ENCODE peak calls at places on chromosomes 5 and 9, in six cellular contexts. C, A, S, E, U and D are unnamed samples.

GRCh38 chr5:133404724-133405123 is 207.6 kb downstream of the FSTL4 start:
- DNase-seq in C (no peak), E (no peak), U (no peak), A (peak), S (no peak), D (no peak)

GRCh38 chr5:37933586-37933985 is 93.7 kb upstream of the GDNF start:
- DNase-seq in A (no peak), U (no peak), C (no peak), S (no peak), E (no peak), D (no peak)

GRCh38 chr5:33312631-33313030 is 128.1 kb upstream of the TARS1 start:
- DNase-seq in E (no peak), S (peak), U (no peak), A (no peak), C (no peak), D (no peak)

GRCh38 chr5:39519566-39520231 is 94.9 kb upstream of the DAB2 start:
- DNase-seq in S (peak), A (no peak), C (no peak), E (no peak), U (no peak), D (no peak)

GRCh38 chr5:154406231-154406630 is 39.6 kb upstream of the SAP30L start:
- DNase-seq in C (no peak), U (no peak), A (no peak), S (no peak), E (no peak), D (no peak)

GRCh38 chr5:177478711-177479646 is 5.5 kb upstream of the DBN1 start:
- DNase-seq in C (peak), A (no peak), S (no peak), U (peak), E (no peak), D (no peak)

GRCh38 chr5:98773464-98774191 is at the start of gene RGMB:
- DNase-seq in E (peak), A (no peak), S (peak), C (peak), U (peak), D (peak)

GRCh38 chr5:64594601-64595518 is 89.0 kb downstream of the RGS7BP start:
- DNase-seq in U (no peak), S (no peak), A (no peak), E (no peak), C (no peak), D (peak)

GRCh38 chr5:137415231-137415681 is 83.9 kb downstream of the SPOCK1 start:
- DNase-seq in E (no peak), C (no peak), S (peak), U (no peak), A (no peak), D (no peak)

GRCh38 chr9:125405938-125406811 is 144.5 kb downstream of the GAPVD1 start:
- DNase-seq in A (no peak), U (no peak), E (no peak), C (no peak), S (peak), D (no peak)

GRCh38 chr9:2298217-2298616 is 283.1 kb downstream of the SMARCA2 start:
- DNase-seq in S (no peak), A (no peak), C (no peak), E (no peak), U (peak), D (no peak)

GRCh38 chr5:32713396-32714381 is 2.6 kb downstream of the NPR3 start:
- DNase-seq in E (peak), S (peak), U (no peak), A (no peak), C (peak), D (no peak)

GRCh38 chr9:77038281-77039036 is 19.0 kb downstream of the FOXB2 start:
- DNase-seq in C (no peak), U (no peak), A (no peak), E (no peak), S (no peak), D (no peak)

GRCh38 chr5:19713740-19714139 is 274.3 kb downstream of the CDH18 start:
- DNase-seq in E (no peak), C (no peak), S (no peak), U (no peak), A (no peak), D (no peak)

GRCh38 chr5:76522103-76522942 is 100.9 kb downstream of the F2RL2 start:
- DNase-seq in A (no peak), U (no peak), S (no peak), C (no peak), E (peak), D (no peak)

GRCh38 chr9:90645721-90646120 is 3.1 kb upstream of the DIRAS2 start:
- DNase-seq in C (no peak), E (no peak), S (no peak), A (no peak), U (peak), D (no peak)

GRCh38 chr5:176734756-176735342 is 75.5 kb upstream of the UNC5A start:
- DNase-seq in A (peak), E (no peak), S (no peak), C (no peak), U (no peak), D (no peak)

GRCh38 chr5:67051164-67051563 is 145.4 kb downstream of the CD180 start:
- DNase-seq in C (no peak), U (no peak), S (no peak), E (no peak), A (no peak), D (peak)

GRCh38 chr9:72254881-72255545 is 105.8 kb downstream of the GDA start:
- DNase-seq in U (no peak), S (peak), A (no peak), C (no peak), E (no peak), D (no peak)

GRCh38 chr9:31259824-31260223 is 1124.6 kb upstream of the ACO1 start:
- DNase-seq in E (no peak), S (no peak), A (no peak), U (peak), C (no peak), D (no peak)

GRCh38 chr5:142151436-142152382 is 43.1 kb downstream of the NDFIP1 start:
- DNase-seq in U (peak), C (peak), E (peak), S (peak), A (no peak), D (no peak)

GRCh38 chr5:79692586-79692985 is 3.0 kb downstream of the CMYA5 start:
- DNase-seq in E (no peak), U (no peak), A (no peak), S (no peak), C (no peak), D (no peak)